ENCODE peak calls at places on chromosomes 3 and 15, in six cellular contexts. K is mesothelial cell of epicardium, X is bronchial epithelial cell, L is epithelial cell of esophagus, N is pancreas, R is heart right ventricle. P is an unnamed sample.

GRCh38 chr3:194396897-194397756 is 1.9 kb downstream of the GP5 start:
- DNase-seq in K (no peak), X (peak; percentile 31), L (peak; percentile 64), N (no peak), R (no peak), P (no peak)

GRCh38 chr3:169458323-169458722 is 205.2 kb downstream of the MECOM start:
- DNase-seq in K (no peak), X (no peak), L (no peak), N (no peak), R (no peak), P (no peak)

GRCh38 chr15:59996498-59997041 is 7.5 kb upstream of the FOXB1 start:
- DNase-seq in K (no peak), X (no peak), L (no peak), N (no peak), R (no peak), P (no peak)

GRCh38 chr3:19901918-19902317 is 32.1 kb downstream of the EFHB start:
- DNase-seq in K (no peak), X (peak; percentile 98), L (peak; percentile 96), N (no peak), R (no peak), P (no peak)

GRCh38 chr3:66350601-66351000 is 129.8 kb downstream of the SLC25A26 start:
- DNase-seq in K (no peak), X (no peak), L (no peak), N (no peak), R (no peak), P (no peak)

GRCh38 chr3:143121240-143122088 is 1.9 kb downstream of the CHST2 start:
- DNase-seq in K (peak; percentile 51), X (no peak), L (peak; percentile 37), N (no peak), R (peak; percentile 50), P (peak; percentile 20)

GRCh38 chr3:5095879-5096278 is 26.2 kb upstream of the ARL8B start:
- DNase-seq in K (peak; percentile 74), X (no peak), L (no peak), N (no peak), R (peak; percentile 65), P (peak; percentile 55)

GRCh38 chr3:176075491-176075890 is 1121.8 kb downstream of the TBL1XR1 start:
- DNase-seq in K (no peak), X (no peak), L (no peak), N (no peak), R (no peak), P (no peak)

GRCh38 chr15:72271221-72271620 is 1.1 kb downstream of the PARP6 start:
- DNase-seq in K (no peak), X (no peak), L (no peak), N (no peak), R (no peak), P (no peak)

GRCh38 chr3:151035072-151035471 is 50.4 kb upstream of the MED12L start:
- DNase-seq in K (no peak), X (no peak), L (no peak), N (no peak), R (no peak), P (no peak)

GRCh38 chr3:42654331-42655201 is 1.1 kb downstream of the ZBTB47 start:
- DNase-seq in K (peak; percentile 79), X (no peak), L (peak; percentile 24), N (peak; percentile 65), R (peak; percentile 56), P (peak; percentile 77)

GRCh38 chr3:83011471-83011870 is 1250.0 kb upstream of the GBE1 start:
- DNase-seq in K (no peak), X (peak; percentile 70), L (peak; percentile 82), N (no peak), R (no peak), P (no peak)

GRCh38 chr3:101531473-101532086 is 18.6 kb upstream of the SENP7 start:
- DNase-seq in K (no peak), X (no peak), L (no peak), N (no peak), R (no peak), P (no peak)

GRCh38 chr3:191380001-191380400 is 49.7 kb upstream of the UTS2B start:
- DNase-seq in K (no peak), X (no peak), L (no peak), N (no peak), R (no peak), P (no peak)

GRCh38 chr3:99087277-99087676 is 185.8 kb upstream of the DCBLD2 start:
- DNase-seq in K (no peak), X (no peak), L (no peak), N (no peak), R (no peak), P (no peak)

GRCh38 chr3:113626513-113627371 is 69.7 kb downstream of the USF3 start:
- DNase-seq in K (peak; percentile 45), X (peak; percentile 59), L (peak; percentile 72), N (peak; percentile 32), R (peak; percentile 59), P (peak; percentile 59)

GRCh38 chr15:58174709-58175108 is 36.5 kb downstream of the AQP9 start:
- DNase-seq in K (no peak), X (no peak), L (no peak), N (no peak), R (no peak), P (no peak)

GRCh38 chr15:60822403-60822802 is 343.5 kb upstream of the ICE2 start:
- DNase-seq in K (no peak), X (no peak), L (no peak), N (no peak), R (no peak), P (no peak)

GRCh38 chr15:95715116-95715888 is 615.2 kb upstream of the NR2F2 start:
- DNase-seq in K (no peak), X (no peak), L (no peak), N (no peak), R (no peak), P (no peak)

GRCh38 chr3:51242939-51243338 is 142.2 kb upstream of the MANF start:
- DNase-seq in K (no peak), X (no peak), L (no peak), N (no peak), R (no peak), P (no peak)

GRCh38 chr3:124701687-124702086 is 28.6 kb upstream of the UMPS start:
- DNase-seq in K (no peak), X (no peak), L (no peak), N (no peak), R (no peak), P (no peak)

GRCh38 chr3:27758083-27758482 is 36.0 kb upstream of the EOMES start:
- DNase-seq in K (no peak), X (peak; percentile 97), L (peak; percentile 97), N (no peak), R (no peak), P (peak; percentile 87)

GRCh38 chr15:69668963-69669362 is 216.3 kb downstream of the RPLP1 start:
- DNase-seq in K (no peak), X (no peak), L (no peak), N (no peak), R (peak; percentile 11), P (no peak)

GRCh38 chr3:60989893-60990740 is 261.1 kb downstream of the FHIT start:
- DNase-seq in K (no peak), X (no peak), L (no peak), N (no peak), R (no peak), P (no peak)

DNA sequence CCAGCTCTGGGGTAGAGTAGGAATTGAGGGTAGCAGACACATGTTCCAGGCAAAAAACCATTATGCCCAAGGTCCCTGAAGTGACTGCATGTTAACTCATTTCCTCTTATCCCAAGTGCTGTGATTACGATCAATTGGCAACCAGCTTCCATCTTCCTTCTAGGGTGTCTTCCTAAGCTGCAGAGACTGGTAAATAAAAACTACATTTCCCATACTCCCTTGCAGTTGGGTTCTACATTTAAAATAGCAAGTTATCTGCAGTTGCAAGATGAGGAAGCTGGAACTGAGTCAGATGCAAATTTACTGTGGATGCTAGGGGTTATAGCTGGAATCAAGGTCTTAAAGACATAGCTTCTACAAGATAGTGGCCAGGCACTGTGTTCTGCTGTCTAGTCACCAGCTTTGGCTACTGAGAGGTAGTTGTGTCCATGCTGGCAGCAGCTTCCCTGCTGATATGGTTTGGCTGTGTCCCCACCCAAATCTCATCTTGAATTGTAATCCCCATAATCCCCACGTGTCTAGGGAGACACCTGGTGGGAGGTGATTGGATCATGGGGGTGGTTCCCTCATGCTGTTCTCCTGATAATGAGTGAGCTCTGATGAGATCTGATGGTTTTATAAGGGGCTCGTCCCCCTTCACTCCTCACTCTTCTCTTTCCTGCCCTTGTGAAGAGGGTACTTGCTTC is 51.3 kb upstream of the FBN1 start:
- DNase-seq in K (no peak), X (peak; percentile 54), L (peak; percentile 39), N (no peak), R (no peak), P (no peak)
- TF ChIP-seq CTCF in K (no peak), X (no peak), L (no peak), N (no peak), R (no peak), P (no peak)

GRCh38 chr3:117898722-117899121 is 1135.9 kb downstream of the IGSF11 start:
- DNase-seq in K (no peak), X (peak; percentile 40), L (peak; percentile 48), N (no peak), R (no peak), P (no peak)
- TF ChIP-seq CTCF in K (peak; percentile 32), X (peak; percentile 33), L (peak; percentile 45), N (peak; percentile 33), R (no peak), P (no peak)

DNA sequence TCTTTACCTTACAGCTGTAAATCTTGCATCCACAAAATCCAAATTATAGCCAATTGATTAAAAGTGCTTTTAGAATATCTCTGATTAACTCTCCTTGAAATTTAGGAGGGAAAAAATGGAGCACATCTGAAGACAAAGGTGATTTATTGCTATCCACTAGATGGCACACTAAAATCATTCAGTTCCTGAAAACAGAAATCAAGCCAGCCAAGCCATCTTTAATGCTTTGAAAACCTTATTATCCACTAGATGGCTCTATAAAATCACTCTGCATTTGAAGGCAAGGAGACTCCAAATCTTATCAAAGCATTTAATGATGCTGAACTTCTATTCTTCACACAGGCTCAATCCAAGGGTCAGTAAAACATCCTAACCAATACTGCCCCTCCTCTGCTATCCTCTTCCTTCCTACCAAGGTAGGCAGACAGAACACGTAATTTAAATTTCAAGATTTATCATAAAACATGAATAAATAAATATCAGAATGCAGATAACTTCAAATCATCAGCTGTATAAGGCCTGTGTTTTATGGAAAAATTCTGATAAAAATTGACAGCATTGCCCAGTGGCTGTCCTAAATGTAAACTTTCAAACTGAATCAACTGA is 48.4 kb downstream of the GOLIM4 start:
- DNase-seq in K (no peak), X (peak; percentile 86), L (peak; percentile 85), N (no peak), R (no peak), P (no peak)
- TF ChIP-seq CTCF in K (peak; percentile 14), X (peak; percentile 66), L (peak; percentile 77), N (peak; percentile 59), R (peak; percentile 72), P (peak; percentile 98)

GRCh38 chr3:115804722-115805121 is 181.4 kb downstream of the GAP43 start:
- DNase-seq in K (no peak), X (peak; percentile 98), L (peak; percentile 92), N (no peak), R (no peak), P (no peak)

GRCh38 chr3:115806501-115806900 is 183.2 kb downstream of the GAP43 start:
- DNase-seq in K (no peak), X (no peak), L (no peak), N (no peak), R (no peak), P (no peak)

GRCh38 chr3:115800489-115801080 is 177.3 kb downstream of the GAP43 start:
- DNase-seq in K (no peak), X (peak; percentile 69), L (peak; percentile 73), N (no peak), R (no peak), P (no peak)

GRCh38 chr3:115803661-115804060 is 180.4 kb downstream of the GAP43 start:
- DNase-seq in K (no peak), X (no peak), L (no peak), N (no peak), R (no peak), P (no peak)

GRCh38 chr3:115804200-115804599 is 180.9 kb downstream of the GAP43 start:
- DNase-seq in K (no peak), X (no peak), L (no peak), N (no peak), R (no peak), P (no peak)
- TF ChIP-seq CTCF in K (no peak), X (no peak), L (no peak), N (no peak), R (no peak), P (no peak)